ENCODE peak calls at places on chromosomes 12 and 14, in eight cellular contexts. One of them, this sample, is unnamed.
A peak's percentile ranks its signal among the peaks of the same experiment; 100 is the strongest.

GRCh38 chr12:113933201-113933786 is 32.8 kb downstream of the RBM19 start:
- DNase-seq in HTR-8/SVneo: no peak
- DNase-seq in stimulated activated CD4-positive, alpha-beta T cell treated with anti-CD3 and anti-CD28 coated beads, Interleukin-12 subunit alpha, Interleukin-12 subunit beta, amount 100 ng/mL, for 4 hours: no peak
- DNase-seq in NCI-H226: no peak
- DNase-seq in ELR: no peak
- DNase-seq in GM04504: peak; percentile 19
- DNase-seq in C1 segment of cervical spinal cord: no peak
- DNase-seq in tibial artery: peak; percentile 27
- DNase-seq in this sample: no peak

GRCh38 chr14:78135450-78135891 is 34.7 kb upstream of the NRXN3 start:
- DNase-seq in HTR-8/SVneo: no peak
- DNase-seq in stimulated activated CD4-positive, alpha-beta T cell treated with anti-CD3 and anti-CD28 coated beads, Interleukin-12 subunit alpha, Interleukin-12 subunit beta, amount 100 ng/mL, for 4 hours: no peak
- DNase-seq in NCI-H226: no peak
- DNase-seq in ELR: peak; percentile 11
- DNase-seq in GM04504: no peak
- DNase-seq in C1 segment of cervical spinal cord: no peak
- DNase-seq in tibial artery: no peak
- DNase-seq in this sample: no peak

GRCh38 chr12:6057693-6058092 is 66.8 kb downstream of the VWF start:
- DNase-seq in HTR-8/SVneo: no peak
- DNase-seq in stimulated activated CD4-positive, alpha-beta T cell treated with anti-CD3 and anti-CD28 coated beads, Interleukin-12 subunit alpha, Interleukin-12 subunit beta, amount 100 ng/mL, for 4 hours: no peak
- DNase-seq in NCI-H226: no peak
- DNase-seq in ELR: no peak
- DNase-seq in GM04504: no peak
- DNase-seq in C1 segment of cervical spinal cord: no peak
- DNase-seq in tibial artery: no peak
- DNase-seq in this sample: no peak

GRCh38 chr14:100294963-100295330 is 11.3 kb downstream of the SLC25A29 start:
- DNase-seq in HTR-8/SVneo: no peak
- DNase-seq in stimulated activated CD4-positive, alpha-beta T cell treated with anti-CD3 and anti-CD28 coated beads, Interleukin-12 subunit alpha, Interleukin-12 subunit beta, amount 100 ng/mL, for 4 hours: no peak
- DNase-seq in NCI-H226: no peak
- DNase-seq in ELR: no peak
- DNase-seq in GM04504: no peak
- DNase-seq in C1 segment of cervical spinal cord: no peak
- DNase-seq in tibial artery: no peak
- DNase-seq in this sample: no peak

GRCh38 chr12:101407054-101407437 is 526 bp downstream of the ARL1 start:
- DNase-seq in HTR-8/SVneo: no peak
- DNase-seq in stimulated activated CD4-positive, alpha-beta T cell treated with anti-CD3 and anti-CD28 coated beads, Interleukin-12 subunit alpha, Interleukin-12 subunit beta, amount 100 ng/mL, for 4 hours: no peak
- DNase-seq in NCI-H226: no peak
- DNase-seq in ELR: no peak
- DNase-seq in GM04504: peak; percentile 10
- DNase-seq in C1 segment of cervical spinal cord: no peak
- DNase-seq in tibial artery: no peak
- DNase-seq in this sample: no peak

GRCh38 chr14:63290741-63291286 is 27.9 kb downstream of the GPHB5 start:
- DNase-seq in HTR-8/SVneo: no peak
- DNase-seq in stimulated activated CD4-positive, alpha-beta T cell treated with anti-CD3 and anti-CD28 coated beads, Interleukin-12 subunit alpha, Interleukin-12 subunit beta, amount 100 ng/mL, for 4 hours: no peak
- DNase-seq in NCI-H226: no peak
- DNase-seq in ELR: no peak
- DNase-seq in GM04504: no peak
- DNase-seq in C1 segment of cervical spinal cord: no peak
- DNase-seq in tibial artery: no peak
- DNase-seq in this sample: no peak

GRCh38 chr12:42691991-42692557 is 102.5 kb upstream of the PRICKLE1 start:
- DNase-seq in HTR-8/SVneo: no peak
- DNase-seq in stimulated activated CD4-positive, alpha-beta T cell treated with anti-CD3 and anti-CD28 coated beads, Interleukin-12 subunit alpha, Interleukin-12 subunit beta, amount 100 ng/mL, for 4 hours: no peak
- DNase-seq in NCI-H226: peak; percentile 74
- DNase-seq in ELR: no peak
- DNase-seq in GM04504: no peak
- DNase-seq in C1 segment of cervical spinal cord: no peak
- DNase-seq in tibial artery: no peak
- DNase-seq in this sample: no peak

GRCh38 chr12:108548954-108549521 is 11.9 kb downstream of the SART3 start:
- DNase-seq in HTR-8/SVneo: no peak
- DNase-seq in stimulated activated CD4-positive, alpha-beta T cell treated with anti-CD3 and anti-CD28 coated beads, Interleukin-12 subunit alpha, Interleukin-12 subunit beta, amount 100 ng/mL, for 4 hours: no peak
- DNase-seq in NCI-H226: no peak
- DNase-seq in ELR: no peak
- DNase-seq in GM04504: no peak
- DNase-seq in C1 segment of cervical spinal cord: no peak
- DNase-seq in tibial artery: no peak
- DNase-seq in this sample: peak; percentile 21

GRCh38 chr14:91732859-91733477 is 1.1 kb upstream of the CATSPERB start:
- DNase-seq in HTR-8/SVneo: no peak
- DNase-seq in stimulated activated CD4-positive, alpha-beta T cell treated with anti-CD3 and anti-CD28 coated beads, Interleukin-12 subunit alpha, Interleukin-12 subunit beta, amount 100 ng/mL, for 4 hours: no peak
- DNase-seq in NCI-H226: no peak
- DNase-seq in ELR: no peak
- DNase-seq in GM04504: no peak
- DNase-seq in C1 segment of cervical spinal cord: no peak
- DNase-seq in tibial artery: no peak
- DNase-seq in this sample: no peak

GRCh38 chr12:69966409-69966808 is 141.4 kb downstream of the MYRFL start:
- DNase-seq in HTR-8/SVneo: peak; percentile 25
- DNase-seq in stimulated activated CD4-positive, alpha-beta T cell treated with anti-CD3 and anti-CD28 coated beads, Interleukin-12 subunit alpha, Interleukin-12 subunit beta, amount 100 ng/mL, for 4 hours: no peak
- DNase-seq in NCI-H226: peak; percentile 74
- DNase-seq in ELR: peak; percentile 70
- DNase-seq in GM04504: peak; percentile 58
- DNase-seq in C1 segment of cervical spinal cord: no peak
- DNase-seq in tibial artery: peak; percentile 62
- DNase-seq in this sample: no peak

GRCh38 chr12:89781961-89782360 is 73.3 kb upstream of the ATP2B1 start:
- DNase-seq in HTR-8/SVneo: no peak
- DNase-seq in stimulated activated CD4-positive, alpha-beta T cell treated with anti-CD3 and anti-CD28 coated beads, Interleukin-12 subunit alpha, Interleukin-12 subunit beta, amount 100 ng/mL, for 4 hours: no peak
- DNase-seq in NCI-H226: no peak
- DNase-seq in ELR: no peak
- DNase-seq in GM04504: no peak
- DNase-seq in C1 segment of cervical spinal cord: no peak
- DNase-seq in tibial artery: no peak
- DNase-seq in this sample: no peak

GRCh38 chr12:101839324-101840283 is 8.8 kb upstream of the GNPTAB start:
- DNase-seq in HTR-8/SVneo: peak; percentile 53
- DNase-seq in stimulated activated CD4-positive, alpha-beta T cell treated with anti-CD3 and anti-CD28 coated beads, Interleukin-12 subunit alpha, Interleukin-12 subunit beta, amount 100 ng/mL, for 4 hours: peak; percentile 59
- DNase-seq in NCI-H226: peak; percentile 40
- DNase-seq in ELR: peak; percentile 76
- DNase-seq in GM04504: no peak
- DNase-seq in C1 segment of cervical spinal cord: peak; percentile 22
- DNase-seq in tibial artery: peak; percentile 74
- DNase-seq in this sample: no peak

GRCh38 chr14:57122129-57122528 is 146.6 kb downstream of the EXOC5 start:
- DNase-seq in HTR-8/SVneo: no peak
- DNase-seq in stimulated activated CD4-positive, alpha-beta T cell treated with anti-CD3 and anti-CD28 coated beads, Interleukin-12 subunit alpha, Interleukin-12 subunit beta, amount 100 ng/mL, for 4 hours: no peak
- DNase-seq in NCI-H226: no peak
- DNase-seq in ELR: no peak
- DNase-seq in GM04504: no peak
- DNase-seq in C1 segment of cervical spinal cord: no peak
- DNase-seq in tibial artery: no peak
- DNase-seq in this sample: no peak

GRCh38 chr14:103550451-103551337 is 11.8 kb downstream of the BAG5 start:
- DNase-seq in HTR-8/SVneo: no peak
- DNase-seq in stimulated activated CD4-positive, alpha-beta T cell treated with anti-CD3 and anti-CD28 coated beads, Interleukin-12 subunit alpha, Interleukin-12 subunit beta, amount 100 ng/mL, for 4 hours: no peak
- DNase-seq in NCI-H226: no peak
- DNase-seq in ELR: no peak
- DNase-seq in GM04504: no peak
- DNase-seq in C1 segment of cervical spinal cord: no peak
- DNase-seq in tibial artery: no peak
- DNase-seq in this sample: no peak

GRCh38 chr14:52124791-52125661 is 56.2 kb upstream of the NID2 start:
- DNase-seq in HTR-8/SVneo: no peak
- DNase-seq in stimulated activated CD4-positive, alpha-beta T cell treated with anti-CD3 and anti-CD28 coated beads, Interleukin-12 subunit alpha, Interleukin-12 subunit beta, amount 100 ng/mL, for 4 hours: no peak
- DNase-seq in NCI-H226: peak; percentile 63
- DNase-seq in ELR: peak; percentile 86
- DNase-seq in GM04504: peak; percentile 72
- DNase-seq in C1 segment of cervical spinal cord: no peak
- DNase-seq in tibial artery: no peak
- DNase-seq in this sample: no peak

This sample was measured in esophagus muscularis mucosa.